ENCODE peak calls at places on chromosome 2, in ten cellular contexts. H, A, F, Y, D, M, S, Z, J and C are unnamed samples.

GRCh38 chr2:20291106-20291564 is 59.5 kb downstream of the PUM2 start:
- DNase-seq in F (peak; percentile 9), A (peak; percentile 88), J (peak; percentile 87), M (peak; percentile 44), Z (peak; percentile 72), D (peak; percentile 5), Y (peak; percentile 51), S (peak; percentile 77), H (peak; percentile 87), C (peak; percentile 69)

GRCh38 chr2:97992836-97993825 is 2.6 kb downstream of the TMEM131 start:
- DNase-seq in J (no peak), F (no peak), S (no peak), Z (no peak), H (no peak), M (no peak), D (no peak), Y (no peak), A (no peak), C (no peak)

GRCh38 chr2:144325086-144325485 is 194.8 kb downstream of the ZEB2 start:
- DNase-seq in J (no peak), F (peak; percentile 62), Z (no peak), A (no peak), Y (peak; percentile 63), H (no peak), S (no peak), M (no peak), D (peak; percentile 35), C (no peak)

GRCh38 chr2:105744091-105744908 is 412 bp upstream of the NCK2 start:
- DNase-seq in A (peak; percentile 91), J (peak; percentile 41), F (peak; percentile 71), S (peak; percentile 94), Z (no peak), Y (peak; percentile 73), M (no peak), H (peak; percentile 69), D (no peak), C (peak; percentile 38)

GRCh38 chr2:37788602-37789209 is 117.3 kb upstream of the CDC42EP3 start:
- DNase-seq in F (no peak), J (no peak), Y (no peak), S (no peak), H (no peak), A (no peak), M (no peak), D (no peak), Z (no peak), C (no peak)

GRCh38 chr2:17643031-17643615 is 102.6 kb downstream of the VSNL1 start:
- DNase-seq in Y (no peak), D (peak; percentile 2), S (no peak), J (peak; percentile 31), A (peak; percentile 29), M (no peak), Z (peak; percentile 56), F (no peak), H (peak; percentile 75), C (no peak)

GRCh38 chr2:148981350-148981749 is 57.1 kb upstream of the LYPD6B start:
- DNase-seq in F (no peak), Y (no peak), J (no peak), A (no peak), M (no peak), H (no peak), Z (no peak), D (no peak), S (no peak), C (no peak)

GRCh38 chr2:191571163-191571769 is 106.7 kb upstream of the NABP1 start:
- DNase-seq in M (no peak), A (no peak), H (peak; percentile 51), Z (peak; percentile 53), S (no peak), F (peak; percentile 36), Y (peak; percentile 63), D (no peak), J (peak; percentile 93), C (peak; percentile 50)

GRCh38 chr2:48482774-48483173 is 47.2 kb upstream of the STON1 start:
- DNase-seq in D (no peak), H (no peak), J (no peak), Z (no peak), A (no peak), Y (no peak), S (no peak), M (no peak), F (no peak), C (peak; percentile 85)

GRCh38 chr2:40955635-40956034 is 503.7 kb upstream of the SLC8A1 start:
- DNase-seq in D (no peak), S (no peak), M (no peak), F (no peak), J (peak; percentile 28), Z (no peak), H (peak; percentile 1), Y (no peak), A (no peak), C (no peak)

GRCh38 chr2:28776471-28776870 is 24.8 kb downstream of the PPP1CB start:
- DNase-seq in A (no peak), F (no peak), J (no peak), D (no peak), Z (no peak), Y (no peak), M (no peak), H (no peak), S (no peak), C (no peak)

GRCh38 chr2:237257471-237257951 is 156.5 kb downstream of the COL6A3 start:
- DNase-seq in A (no peak), H (no peak), M (no peak), F (no peak), Y (no peak), D (no peak), Z (no peak), S (no peak), J (no peak), C (no peak)

GRCh38 chr2:210818473-210818872 is 262.1 kb downstream of the CPS1 start:
- DNase-seq in H (no peak), F (no peak), M (no peak), Z (no peak), A (no peak), S (no peak), D (no peak), Y (no peak), J (no peak), C (no peak)

GRCh38 chr2:158221055-158222021 is 119.7 kb downstream of the UPP2 start:
- DNase-seq in M (no peak), J (peak; percentile 63), Z (no peak), S (no peak), D (no peak), Y (no peak), H (no peak), A (no peak), F (no peak), C (no peak)

GRCh38 chr2:160253440-160254296 is 53.6 kb upstream of the ITGB6 start:
- DNase-seq in Y (no peak), Z (no peak), S (no peak), H (no peak), D (no peak), F (no peak), A (no peak), M (no peak), J (no peak), C (no peak)

GRCh38 chr2:31505133-31505532 is 75.6 kb downstream of the SRD5A2 start:
- DNase-seq in Z (no peak), J (no peak), Y (no peak), A (no peak), H (no peak), F (no peak), M (no peak), D (no peak), S (no peak), C (no peak)

GRCh38 chr2:231364961-231365810 is 30.3 kb upstream of the B3GNT7 start:
- DNase-seq in H (peak; percentile 80), A (no peak), M (peak; percentile 76), Z (peak; percentile 82), S (peak; percentile 53), Y (no peak), F (no peak), D (no peak), J (no peak), C (peak; percentile 91)